ENCODE peak calls at places on chromosomes 2 and 18, in seven cellular contexts. K is H54, S is amniotic stem cell, B is activated T-helper 1 cell treated with Interleukin-2 at 50 U/mL for 16 hours, Y is RCC 7860, E is NCI-H510A, W is HEK293T. G is an unnamed sample.
A peak's percentile ranks its signal among the peaks of the same experiment; 100 is the strongest.

GRCh38 chr2:69589973-69590652 is 53.4 kb downstream of the AAK1 start:
- DNase-seq in K (no peak), W (no peak), Y (peak; percentile 28), S (no peak), E (no peak), B (no peak), G (no peak)

GRCh38 chr2:231489990-231490389 is 25.7 kb upstream of the NCL start:
- DNase-seq in E (no peak), Y (no peak), W (no peak), B (no peak), K (no peak), S (no peak), G (no peak)

GRCh38 chr2:173092844-173093402 is 17.3 kb downstream of the MAP3K20 start:
- DNase-seq in E (no peak), W (no peak), S (no peak), Y (no peak), K (no peak), B (no peak), G (no peak)

GRCh38 chr2:40962026-40962425 is 510.1 kb upstream of the SLC8A1 start:
- DNase-seq in B (no peak), W (no peak), E (no peak), K (no peak), S (no peak), Y (no peak), G (no peak)

GRCh38 chr2:148875387-148876051 is 492 bp downstream of the KIF5C start:
- DNase-seq in S (no peak), Y (no peak), E (peak; percentile 30), B (no peak), K (no peak), W (peak; percentile 41), G (no peak)

GRCh38 chr2:10619643-10620042 is 70.1 kb downstream of the NOL10 start:
- DNase-seq in S (no peak), W (no peak), E (no peak), B (no peak), Y (no peak), K (no peak), G (no peak)

GRCh38 chr18:61606759-61607158 is 273.5 kb downstream of the CDH20 start:
- DNase-seq in S (peak; percentile 82), Y (peak; percentile 90), E (peak; percentile 3), W (no peak), K (peak; percentile 33), B (no peak), G (peak; percentile 71)

GRCh38 chr2:33216508-33217182 is 259.8 kb upstream of the RASGRP3 start:
- DNase-seq in B (no peak), E (no peak), S (peak; percentile 35), W (no peak), Y (no peak), K (no peak), G (no peak)

GRCh38 chr2:238894950-238895298 is 47.0 kb downstream of the TWIST2 start:
- DNase-seq in E (no peak), K (no peak), B (no peak), S (no peak), W (no peak), Y (no peak), G (no peak)

GRCh38 chr2:170310876-170311502 is 133.0 kb downstream of the MYO3B start:
- DNase-seq in Y (no peak), K (no peak), W (no peak), B (no peak), E (no peak), S (no peak), G (no peak)

GRCh38 chr18:44518091-44518490 is 162.6 kb upstream of the SETBP1 start:
- DNase-seq in E (no peak), B (no peak), Y (no peak), K (no peak), S (no peak), W (no peak), G (no peak)

GRCh38 chr2:58030789-58031188 is 15.8 kb upstream of the VRK2 start:
- DNase-seq in S (no peak), Y (peak; percentile 18), K (no peak), E (no peak), B (no peak), W (no peak), G (no peak)

GRCh38 chr2:205827809-205828208 is 145.5 kb downstream of the NRP2 start:
- DNase-seq in Y (no peak), W (no peak), S (no peak), K (no peak), B (no peak), E (no peak), G (no peak)

GRCh38 chr2:44949329-44950151 is 8.0 kb downstream of the SIX3 start:
- DNase-seq in S (peak; percentile 19), E (peak; percentile 71), B (no peak), W (peak; percentile 73), K (no peak), Y (no peak), G (no peak)

GRCh38 chr2:163157891-163158511 is 319.4 kb upstream of the KCNH7 start:
- DNase-seq in W (no peak), B (no peak), S (no peak), K (no peak), Y (peak; percentile 49), E (no peak), G (peak; percentile 46)

GRCh38 chr2:102245266-102246151 is 58.7 kb downstream of the IL1RL2 start:
- DNase-seq in E (no peak), S (no peak), W (no peak), K (no peak), B (no peak), Y (no peak), G (no peak)

GRCh38 chr2:160371251-160372009 is 122.2 kb downstream of the RBMS1 start:
- DNase-seq in S (no peak), W (peak; percentile 25), E (no peak), B (no peak), K (no peak), Y (no peak), G (no peak)

GRCh38 chr2:120366698-120367097 is 20.8 kb downstream of the INHBB start:
- DNase-seq in S (no peak), Y (no peak), W (no peak), K (no peak), B (no peak), E (no peak), G (no peak)

GRCh38 chr2:113992090-113992489 is 102.2 kb downstream of the ACTR3 start:
- DNase-seq in W (no peak), E (no peak), K (no peak), Y (no peak), S (no peak), B (no peak), G (no peak)

GRCh38 chr18:77147418-77147852 is 14.9 kb upstream of the MBP start:
- DNase-seq in S (no peak), E (no peak), Y (no peak), W (no peak), B (no peak), K (no peak), G (no peak)

GRCh38 chr2:192243488-192243887 is 48.8 kb upstream of the TMEFF2 start:
- DNase-seq in W (no peak), K (no peak), E (no peak), Y (no peak), S (no peak), B (no peak), G (no peak)

G was measured in AG04449.